ENCODE peak calls at places on chromosomes 4 and X, in six cellular contexts. B is pancreas, D is SK-N-SH, X is astrocyte of the cerebellum, I is fibroblast of mammary gland, U is cardiac fibroblast. C is an unnamed sample.

GRCh38 chr4:65538571-65538970 is 131.7 kb downstream of the EPHA5 start:
- DNase-seq in B (no peak), D (no peak), X (no peak), I (peak), U (peak), C (no peak)

GRCh38 chr4:76570141-76570989 is 135.3 kb downstream of the SHROOM3 start:
- DNase-seq in B (peak), D (no peak), X (no peak), I (peak), U (no peak), C (no peak)

GRCh38 chr4:122450847-122451246 is 5.7 kb downstream of the IL2 start:
- DNase-seq in B (no peak), D (no peak), X (no peak), I (peak), U (peak), C (peak)

GRCh38 chr4:1055721-1056590 is 44.5 kb downstream of the FGFRL1 start:
- DNase-seq in B (peak), D (peak), X (no peak), I (peak), U (peak), C (peak)

GRCh38 chr4:157220026-157220881 is at the start of gene GRIA2:
- DNase-seq in B (peak), D (peak), X (peak), I (peak), U (peak), C (peak)

GRCh38 chr4:42555828-42556227 is 101.1 kb downstream of the ATP8A1 start:
- DNase-seq in B (no peak), D (no peak), X (no peak), I (peak), U (peak), C (peak)

GRCh38 chr4:1171306-1172227 is 816 bp downstream of the SPON2 start:
- DNase-seq in B (no peak), D (peak), X (no peak), I (no peak), U (no peak), C (no peak)

GRCh38 chr4:1773754-1774153 is 19.3 kb upstream of the FGFR3 start:
- DNase-seq in B (no peak), D (no peak), X (no peak), I (no peak), U (no peak), C (no peak)

GRCh38 chrX:150486011-150486410 is 82.4 kb upstream of the MTM1 start:
- DNase-seq in B (peak), D (peak), X (peak), I (peak), U (peak), C (peak)

GRCh38 chr4:117560329-117560728 is 474.0 kb upstream of the NDST3 start:
- DNase-seq in B (no peak), D (no peak), X (peak), I (peak), U (peak), C (no peak)

GRCh38 chrX:120672389-120672788 is 42.5 kb upstream of the C1GALT1C1 start:
- DNase-seq in B (no peak), D (no peak), X (peak), I (peak), U (peak), C (peak)

GRCh38 chr4:88422403-88422802 is 34.5 kb upstream of the HERC5 start:
- DNase-seq in B (no peak), D (no peak), X (no peak), I (no peak), U (no peak), C (no peak)

GRCh38 chr4:149885896-149886295 is 70.3 kb upstream of the IQCM start:
- DNase-seq in B (no peak), D (no peak), X (no peak), I (peak), U (peak), C (peak)

GRCh38 chrX:83022020-83022419 is 486.1 kb upstream of the POU3F4 start:
- DNase-seq in B (no peak), D (no peak), X (peak), I (no peak), U (no peak), C (no peak)

GRCh38 chr4:89119166-89119565 is 7.8 kb downstream of the TIGD2 start:
- DNase-seq in B (no peak), D (no peak), X (no peak), I (peak), U (peak), C (no peak)

GRCh38 chr4:168917150-168917779 is 92.8 kb downstream of the CBR4 start:
- DNase-seq in B (no peak), D (peak), X (peak), I (peak), U (peak), C (peak)

GRCh38 chr4:41022116-41022515 is 192.2 kb downstream of the APBB2 start:
- DNase-seq in B (no peak), D (no peak), X (no peak), I (peak), U (no peak), C (peak)

GRCh38 chrX:79259073-79259689 is 108.0 kb downstream of the ITM2A start:
- DNase-seq in B (no peak), D (no peak), X (no peak), I (peak), U (peak), C (no peak)

GRCh38 chr4:107131295-107131694 is 95.2 kb upstream of the DKK2 start:
- DNase-seq in B (no peak), D (no peak), X (peak), I (peak), U (no peak), C (no peak)

GRCh38 chrX:23773601-23774175 is 9.3 kb upstream of the SAT1 start:
- DNase-seq in B (no peak), D (no peak), X (no peak), I (no peak), U (peak), C (no peak)

GRCh38 chr4:74319506-74319905 is 11.2 kb downstream of the EPGN start:
- DNase-seq in B (no peak), D (no peak), X (no peak), I (no peak), U (no peak), C (no peak)

DNA sequence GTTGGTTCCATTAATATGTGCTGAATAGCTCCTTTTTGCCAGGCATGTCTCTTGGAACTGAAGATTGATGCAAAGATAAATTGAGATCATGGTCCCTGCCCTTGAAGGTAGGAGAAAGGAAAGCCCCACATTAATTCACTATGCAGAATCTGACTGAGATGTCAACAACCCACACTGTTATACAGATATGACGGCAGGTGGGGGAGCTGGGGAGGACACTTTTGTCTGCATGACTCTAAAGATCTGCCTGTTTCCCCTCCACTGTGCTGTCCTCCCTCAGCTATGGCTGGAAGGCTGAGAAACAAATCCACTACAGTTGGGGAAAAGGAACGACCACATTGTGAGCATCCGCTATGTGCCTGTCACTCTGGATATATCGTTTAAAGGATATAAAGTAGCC is 36.3 kb upstream of the IGFBP7 start:
- DNase-seq in B (no peak), D (no peak), X (no peak), I (no peak), U (no peak), C (no peak)
- H3K4me3 ChIP-seq in B (no peak), D (no peak), X (no peak), I (no peak), U (no peak), C (no peak)

DNA sequence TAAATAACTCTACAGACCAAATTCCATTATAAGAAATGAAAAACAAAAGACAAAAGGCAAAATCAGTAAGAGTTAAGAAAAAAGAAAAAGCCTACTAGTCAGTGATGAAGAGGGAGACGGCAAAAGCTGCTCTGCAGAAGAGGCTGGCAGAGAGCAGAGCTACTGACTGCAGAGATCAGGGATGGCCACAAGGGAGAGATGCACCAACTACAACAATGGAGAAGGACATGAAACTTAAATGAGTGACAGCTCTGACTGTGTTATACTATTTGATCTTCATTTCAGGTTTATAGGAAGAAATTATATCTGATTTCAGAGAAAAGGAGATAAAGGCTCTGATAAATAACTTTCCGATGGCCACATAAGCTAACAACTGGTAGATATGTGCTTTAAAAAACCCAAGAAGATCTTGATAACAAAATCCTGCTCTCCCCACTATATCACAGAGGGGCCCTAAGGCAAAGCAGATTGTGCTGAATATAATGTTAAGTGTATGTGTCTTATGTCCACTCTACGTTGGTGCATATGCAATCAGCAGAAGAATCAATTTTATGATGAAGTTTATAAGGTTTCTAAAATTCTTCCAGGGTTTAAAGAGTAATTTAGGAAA is 58.4 kb upstream of the COX18 start:
- DNase-seq in B (no peak), D (peak), X (no peak), I (peak), U (peak), C (peak)
- TF ChIP-seq CTCF in B (no peak), D (peak), X (peak), I (peak), U (peak), C (peak)

GRCh38 chr4:47010347-47011188 is 17.2 kb upstream of the GABRA4 start:
- DNase-seq in B (no peak), D (no peak), X (no peak), I (no peak), U (no peak), C (no peak)
- H3K4me3 ChIP-seq in B (no peak), D (peak), X (no peak), I (no peak), U (no peak), C (no peak)

GRCh38 chr4:71188197-71188625 is 150.6 kb upstream of the SLC4A4 start:
- DNase-seq in B (no peak), D (no peak), X (no peak), I (no peak), U (peak), C (no peak)
- TF ChIP-seq CTCF in B (no peak), D (no peak), X (peak), I (no peak), U (no peak), C (no peak)

DNA sequence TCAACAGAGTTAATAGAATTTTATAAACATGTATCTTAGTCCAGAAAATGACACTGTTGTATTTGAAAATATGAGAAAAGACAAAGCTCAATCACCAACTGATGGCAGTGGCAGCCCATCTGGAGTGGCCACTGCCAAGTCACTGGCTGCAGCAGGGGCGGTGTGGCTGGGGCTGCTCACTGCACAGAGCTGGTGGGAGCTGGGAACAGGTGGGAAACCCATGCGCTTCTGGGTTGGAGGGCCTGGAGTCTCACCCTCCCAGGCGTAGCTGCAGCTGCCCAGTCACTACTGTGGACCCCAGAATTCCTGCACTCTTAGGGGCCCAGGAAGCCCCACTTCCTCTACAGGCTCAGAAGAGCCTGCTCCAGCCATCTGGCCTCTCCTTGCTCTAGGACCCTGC is 251.8 kb upstream of the NDST4 start:
- DNase-seq in B (no peak), D (no peak), X (no peak), I (no peak), U (no peak), C (no peak)
- H3K4me3 ChIP-seq in B (no peak), D (no peak), X (no peak), I (no peak), U (no peak), C (no peak)

GRCh38 chr4:48904541-48905142 is 1.9 kb downstream of the OCIAD2 start:
- DNase-seq in B (no peak), D (no peak), X (no peak), I (no peak), U (no peak), C (no peak)

GRCh38 chr4:48907706-48908477 is 1.3 kb upstream of the OCIAD2 start:
- DNase-seq in B (no peak), D (no peak), X (no peak), I (no peak), U (no peak), C (no peak)

GRCh38 chr4:48904101-48904500 is 2.5 kb downstream of the OCIAD2 start:
- DNase-seq in B (no peak), D (no peak), X (no peak), I (no peak), U (no peak), C (no peak)

GRCh38 chr4:48906283-48907173 is at the start of gene OCIAD2:
- DNase-seq in B (peak), D (peak), X (no peak), I (no peak), U (peak), C (peak)

GRCh38 chr4:48905363-48906015 is 1.1 kb downstream of the OCIAD2 start:
- DNase-seq in B (peak), D (peak), X (no peak), I (peak), U (peak), C (peak)
- TF ChIP-seq CTCF in B (no peak), D (peak), X (peak), I (peak), U (peak), C (peak)

GRCh38 chr4:37891221-37892159 is 606 bp downstream of the TBC1D1 start:
- DNase-seq in B (no peak), D (peak), X (no peak), I (peak), U (no peak), C (no peak)

GRCh38 chr4:37893164-37893563 is 2.3 kb downstream of the TBC1D1 start:
- DNase-seq in B (no peak), D (no peak), X (no peak), I (no peak), U (no peak), C (no peak)

GRCh38 chr4:37895271-37895670 is 4.4 kb downstream of the TBC1D1 start:
- DNase-seq in B (no peak), D (no peak), X (no peak), I (no peak), U (no peak), C (no peak)

GRCh38 chr4:37890501-37891220 is at the start of gene TBC1D1:
- DNase-seq in B (peak), D (peak), X (no peak), I (no peak), U (no peak), C (no peak)

DNA sequence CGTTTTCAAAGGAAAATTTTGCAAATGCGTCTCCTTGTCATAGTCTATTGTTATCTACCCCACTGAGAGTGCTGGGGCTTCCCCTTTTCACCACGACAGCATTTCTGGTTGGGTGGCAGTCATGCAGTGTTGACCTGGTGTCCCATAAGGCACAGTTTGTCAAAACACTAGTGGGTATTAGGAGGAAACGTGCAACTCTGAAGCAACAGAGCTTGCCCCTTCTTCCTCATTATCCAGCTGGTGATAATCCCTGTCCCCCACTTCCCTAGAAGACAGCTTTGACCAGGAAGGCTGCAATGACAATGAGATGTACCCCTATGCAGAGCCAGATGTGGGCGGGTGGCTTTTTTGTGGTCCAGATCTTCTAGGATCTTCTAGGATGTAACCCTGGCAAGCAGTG is 1.8 kb downstream of the TBC1D1 start:
- DNase-seq in B (no peak), D (no peak), X (no peak), I (no peak), U (no peak), C (no peak)
- H3K4me3 ChIP-seq in B (no peak), D (no peak), X (no peak), I (no peak), U (no peak), C (no peak)